ENCODE peak calls at places on chromosomes 2 and 18, in seven cellular contexts. One of them, this sample, is unnamed.
A peak's percentile ranks its signal among the peaks of the same experiment; 100 is the strongest.

GRCh38 chr2:191571163-191571769 is 106.7 kb upstream of the NABP1 start:
- DNase-seq in NCI-H526: peak; percentile 51
- DNase-seq in CD8-positive, alpha-beta T cell: no peak
- DNase-seq in Karpas-422: no peak
- DNase-seq in midbrain: peak; percentile 12
- DNase-seq in upper lobe of right lung: no peak
- DNase-seq in nucleus accumbens: no peak
- DNase-seq in this sample: peak; percentile 68

GRCh38 chr2:235697041-235697440 is 203.2 kb downstream of the AGAP1 start:
- DNase-seq in NCI-H526: no peak
- DNase-seq in CD8-positive, alpha-beta T cell: no peak
- DNase-seq in Karpas-422: no peak
- DNase-seq in midbrain: no peak
- DNase-seq in upper lobe of right lung: no peak
- DNase-seq in nucleus accumbens: no peak
- DNase-seq in this sample: no peak

GRCh38 chr18:26190506-26190905 is 35.7 kb upstream of the TAF4B start:
- DNase-seq in NCI-H526: no peak
- DNase-seq in CD8-positive, alpha-beta T cell: peak; percentile 2
- DNase-seq in Karpas-422: peak; percentile 94
- DNase-seq in midbrain: no peak
- DNase-seq in upper lobe of right lung: no peak
- DNase-seq in nucleus accumbens: no peak
- DNase-seq in this sample: peak; percentile 43

GRCh38 chr18:52747869-52748268 is 407.9 kb downstream of the DCC start:
- DNase-seq in NCI-H526: no peak
- DNase-seq in CD8-positive, alpha-beta T cell: no peak
- DNase-seq in Karpas-422: no peak
- DNase-seq in midbrain: no peak
- DNase-seq in upper lobe of right lung: no peak
- DNase-seq in nucleus accumbens: no peak
- DNase-seq in this sample: no peak

GRCh38 chr18:55096261-55097026 is 137.2 kb upstream of the CCDC68 start:
- DNase-seq in NCI-H526: peak; percentile 82
- DNase-seq in CD8-positive, alpha-beta T cell: no peak
- DNase-seq in Karpas-422: peak; percentile 70
- DNase-seq in midbrain: peak; percentile 71
- DNase-seq in upper lobe of right lung: no peak
- DNase-seq in nucleus accumbens: peak; percentile 23
- DNase-seq in this sample: no peak

GRCh38 chr2:152098798-152099654 is at the start of gene CACNB4:
- DNase-seq in NCI-H526: peak; percentile 44
- DNase-seq in CD8-positive, alpha-beta T cell: no peak
- DNase-seq in Karpas-422: no peak
- DNase-seq in midbrain: no peak
- DNase-seq in upper lobe of right lung: peak; percentile 72
- DNase-seq in nucleus accumbens: no peak
- DNase-seq in this sample: no peak

GRCh38 chr18:32049393-32050161 is 31.0 kb downstream of the RNF125 start:
- DNase-seq in NCI-H526: no peak
- DNase-seq in CD8-positive, alpha-beta T cell: peak; percentile 40
- DNase-seq in Karpas-422: no peak
- DNase-seq in midbrain: peak; percentile 18
- DNase-seq in upper lobe of right lung: peak; percentile 73
- DNase-seq in nucleus accumbens: no peak
- DNase-seq in this sample: peak; percentile 15

GRCh38 chr2:206858972-206859739 is 80.2 kb upstream of the CPO start:
- DNase-seq in NCI-H526: no peak
- DNase-seq in CD8-positive, alpha-beta T cell: no peak
- DNase-seq in Karpas-422: no peak
- DNase-seq in midbrain: no peak
- DNase-seq in upper lobe of right lung: no peak
- DNase-seq in nucleus accumbens: no peak
- DNase-seq in this sample: no peak

GRCh38 chr2:101689120-101689827 is 8.2 kb upstream of the MAP4K4 start:
- DNase-seq in NCI-H526: no peak
- DNase-seq in CD8-positive, alpha-beta T cell: no peak
- DNase-seq in Karpas-422: no peak
- DNase-seq in midbrain: no peak
- DNase-seq in upper lobe of right lung: no peak
- DNase-seq in nucleus accumbens: no peak
- DNase-seq in this sample: no peak

GRCh38 chr2:220162320-220162719 is 534.9 kb downstream of the SLC4A3 start:
- DNase-seq in NCI-H526: no peak
- DNase-seq in CD8-positive, alpha-beta T cell: no peak
- DNase-seq in Karpas-422: no peak
- DNase-seq in midbrain: no peak
- DNase-seq in upper lobe of right lung: no peak
- DNase-seq in nucleus accumbens: no peak
- DNase-seq in this sample: no peak

GRCh38 chr18:23880931-23881330 is 133.6 kb upstream of the TTC39C start:
- DNase-seq in NCI-H526: no peak
- DNase-seq in CD8-positive, alpha-beta T cell: no peak
- DNase-seq in Karpas-422: no peak
- DNase-seq in midbrain: no peak
- DNase-seq in upper lobe of right lung: no peak
- DNase-seq in nucleus accumbens: no peak
- DNase-seq in this sample: no peak

GRCh38 chr18:58953627-58954026 is 89.0 kb downstream of the ZNF532 start:
- DNase-seq in NCI-H526: no peak
- DNase-seq in CD8-positive, alpha-beta T cell: no peak
- DNase-seq in Karpas-422: no peak
- DNase-seq in midbrain: no peak
- DNase-seq in upper lobe of right lung: no peak
- DNase-seq in nucleus accumbens: no peak
- DNase-seq in this sample: no peak

GRCh38 chr2:65275141-65275540 is 47.5 kb downstream of the ACTR2 start:
- DNase-seq in NCI-H526: no peak
- DNase-seq in CD8-positive, alpha-beta T cell: no peak
- DNase-seq in Karpas-422: no peak
- DNase-seq in midbrain: no peak
- DNase-seq in upper lobe of right lung: no peak
- DNase-seq in nucleus accumbens: no peak
- DNase-seq in this sample: no peak

GRCh38 chr2:60998628-60999545 is 18.6 kb upstream of the PEX13 start:
- DNase-seq in NCI-H526: peak; percentile 63
- DNase-seq in CD8-positive, alpha-beta T cell: no peak
- DNase-seq in Karpas-422: peak; percentile 92
- DNase-seq in midbrain: peak; percentile 56
- DNase-seq in upper lobe of right lung: no peak
- DNase-seq in nucleus accumbens: no peak
- DNase-seq in this sample: no peak

GRCh38 chr2:146324954-146325353 is 1519.9 kb upstream of the ACVR2A start:
- DNase-seq in NCI-H526: no peak
- DNase-seq in CD8-positive, alpha-beta T cell: no peak
- DNase-seq in Karpas-422: no peak
- DNase-seq in midbrain: no peak
- DNase-seq in upper lobe of right lung: no peak
- DNase-seq in nucleus accumbens: no peak
- DNase-seq in this sample: no peak

GRCh38 chr2:211802611-211803010 is 736.0 kb downstream of the ERBB4 start:
- DNase-seq in NCI-H526: no peak
- DNase-seq in CD8-positive, alpha-beta T cell: no peak
- DNase-seq in Karpas-422: no peak
- DNase-seq in midbrain: no peak
- DNase-seq in upper lobe of right lung: no peak
- DNase-seq in nucleus accumbens: no peak
- DNase-seq in this sample: no peak

GRCh38 chr18:33369711-33370449 is 70.6 kb downstream of the CCDC178 start:
- DNase-seq in NCI-H526: peak; percentile 4
- DNase-seq in CD8-positive, alpha-beta T cell: no peak
- DNase-seq in Karpas-422: no peak
- DNase-seq in midbrain: no peak
- DNase-seq in upper lobe of right lung: no peak
- DNase-seq in nucleus accumbens: no peak
- DNase-seq in this sample: no peak

GRCh38 chr2:53033416-53033815 is 734.2 kb upstream of the CHAC2 start:
- DNase-seq in NCI-H526: no peak
- DNase-seq in CD8-positive, alpha-beta T cell: no peak
- DNase-seq in Karpas-422: no peak
- DNase-seq in midbrain: no peak
- DNase-seq in upper lobe of right lung: no peak
- DNase-seq in nucleus accumbens: no peak
- DNase-seq in this sample: no peak

GRCh38 chr2:75142081-75142480 is 57.2 kb downstream of the TACR1 start:
- DNase-seq in NCI-H526: no peak
- DNase-seq in CD8-positive, alpha-beta T cell: no peak
- DNase-seq in Karpas-422: no peak
- DNase-seq in midbrain: no peak
- DNase-seq in upper lobe of right lung: no peak
- DNase-seq in nucleus accumbens: no peak
- DNase-seq in this sample: no peak

GRCh38 chr18:76426738-76427305 is 68.2 kb downstream of the ZNF516 start:
- DNase-seq in NCI-H526: peak; percentile 50
- DNase-seq in CD8-positive, alpha-beta T cell: no peak
- DNase-seq in Karpas-422: peak; percentile 68
- DNase-seq in midbrain: peak; percentile 15
- DNase-seq in upper lobe of right lung: peak; percentile 73
- DNase-seq in nucleus accumbens: no peak
- DNase-seq in this sample: no peak

GRCh38 chr2:233349005-233349998 is 5.0 kb upstream of the DGKD start:
- DNase-seq in NCI-H526: no peak
- DNase-seq in CD8-positive, alpha-beta T cell: no peak
- DNase-seq in Karpas-422: peak; percentile 64
- DNase-seq in midbrain: peak; percentile 61
- DNase-seq in upper lobe of right lung: peak; percentile 62
- DNase-seq in nucleus accumbens: peak; percentile 83
- DNase-seq in this sample: no peak

This sample was measured in CD4-positive, CD25-positive, alpha-beta regulatory T cell.